ENCODE peak calls at places on chromosomes 13 and 19, in five cellular contexts. R is SK-N-SH, O is fibroblast of gingiva, A is T-cell, D is anterior cingulate cortex. T is an unnamed sample.

GRCh38 chr19:6802336-6803035 is 30.0 kb downstream of the VAV1 start:
- DNase-seq in R (no peak), O (no peak), A (peak; percentile 48), D (no peak), T (peak; percentile 80)

GRCh38 chr13:75870397-75870801 is 234.3 kb downstream of the LMO7 start:
- DNase-seq in R (peak; percentile 46), O (peak; percentile 14), A (peak; percentile 4), D (no peak), T (no peak)

GRCh38 chr19:7637374-7638256 is 705 bp downstream of the STXBP2 start:
- DNase-seq in R (no peak), O (no peak), A (no peak), D (no peak), T (no peak)

GRCh38 chr13:28136916-28137315 is 1.4 kb upstream of the PAN3 start:
- DNase-seq in R (no peak), O (no peak), A (no peak), D (no peak), T (no peak)

GRCh38 chr19:3908266-3909054 is 24.4 kb upstream of the NMRK2 start:
- DNase-seq in R (no peak), O (no peak), A (no peak), D (no peak), T (no peak)

GRCh38 chr13:59603646-59604045 is 560.1 kb downstream of the DIAPH3 start:
- DNase-seq in R (no peak), O (no peak), A (no peak), D (no peak), T (no peak)

GRCh38 chr13:66803759-66804456 is 426.2 kb downstream of the PCDH9 start:
- DNase-seq in R (no peak), O (peak; percentile 63), A (no peak), D (no peak), T (no peak)

GRCh38 chr19:3494051-3494450 is 6.4 kb downstream of the DOHH start:
- DNase-seq in R (peak; percentile 87), O (no peak), A (peak; percentile 45), D (peak; percentile 80), T (no peak)

GRCh38 chr19:49818691-49819331 is 722 bp downstream of the MED25 start:
- DNase-seq in R (no peak), O (no peak), A (no peak), D (no peak), T (no peak)

GRCh38 chr13:51244637-51245405 is 22.6 kb downstream of the FAM124A start:
- DNase-seq in R (no peak), O (no peak), A (no peak), D (no peak), T (no peak)

GRCh38 chr13:24178847-24179845 is 18.6 kb downstream of the SPATA13 start:
- DNase-seq in R (no peak), O (peak; percentile 65), A (no peak), D (no peak), T (no peak)

GRCh38 chr13:39770514-39770913 is 115.1 kb downstream of the COG6 start:
- DNase-seq in R (no peak), O (no peak), A (no peak), D (no peak), T (no peak)

GRCh38 chr13:98782654-98783053 is 30.2 kb upstream of the SLC15A1 start:
- DNase-seq in R (no peak), O (no peak), A (no peak), D (no peak), T (no peak)

GRCh38 chr19:1087813-1088418 is 7.3 kb downstream of the POLR2E start:
- DNase-seq in R (no peak), O (no peak), A (peak; percentile 46), D (no peak), T (peak; percentile 71)

GRCh38 chr13:20131057-20131832 is 29.6 kb downstream of the GJA3 start:
- DNase-seq in R (no peak), O (no peak), A (no peak), D (no peak), T (no peak)

GRCh38 chr13:64529874-64530485 is 2700.2 kb downstream of the PCDH9 start:
- DNase-seq in R (peak; percentile 14), O (no peak), A (no peak), D (no peak), T (no peak)

GRCh38 chr13:25489238-25489637 is 117.5 kb downstream of the ATP8A2 start:
- DNase-seq in R (no peak), O (no peak), A (no peak), D (peak; percentile 60), T (no peak)

GRCh38 chr19:7366701-7367420 is 18.1 kb downstream of the ARHGEF18 start:
- DNase-seq in R (no peak), O (no peak), A (no peak), D (no peak), T (no peak)

GRCh38 chr19:39411006-39411831 is 1.2 kb upstream of the PLEKHG2 start:
- DNase-seq in R (no peak), O (peak; percentile 88), A (no peak), D (no peak), T (no peak)

GRCh38 chr19:41641879-41642485 is 15.1 kb upstream of the CEACAM4 start:
- DNase-seq in R (peak; percentile 78), O (peak; percentile 38), A (peak; percentile 70), D (no peak), T (peak; percentile 75)

GRCh38 chr19:39237200-39238184 is 7.3 kb downstream of the IFNL3 start:
- DNase-seq in R (no peak), O (no peak), A (peak; percentile 19), D (no peak), T (peak; percentile 63)

GRCh38 chr19:28296506-28296905 is 916.4 kb downstream of the UQCRFS1 start:
- DNase-seq in R (no peak), O (peak; percentile 70), A (no peak), D (no peak), T (no peak)

T was measured in CD8-positive, alpha-beta memory T cell.